ENCODE peak calls at places on chromosome 21, in six cellular contexts. One of them, this sample, is unnamed.

GRCh38 chr21:42759594-42759927 is 106.1 kb downstream of the PDE9A start:
- DNase-seq in HepG2: no peak
- DNase-seq in K562: no peak
- DNase-seq in H1: no peak
- DNase-seq in SK-N-SH: no peak
- DNase-seq in GM12878: no peak
- DNase-seq in this sample: no peak

GRCh38 chr21:33015091-33015490 is 10.6 kb upstream of the OLIG2 start:
- DNase-seq in HepG2: no peak
- DNase-seq in K562: no peak
- DNase-seq in H1: no peak
- DNase-seq in SK-N-SH: no peak
- DNase-seq in GM12878: no peak
- DNase-seq in this sample: no peak

GRCh38 chr21:34844033-34844923 is 175.5 kb downstream of the CLIC6 start:
- DNase-seq in HepG2: no peak
- DNase-seq in K562: no peak
- DNase-seq in H1: no peak
- DNase-seq in SK-N-SH: no peak
- DNase-seq in GM12878: no peak
- DNase-seq in this sample: no peak

GRCh38 chr21:36184561-36184960 is 27.9 kb downstream of the DOP1B start:
- DNase-seq in HepG2: no peak
- DNase-seq in K562: no peak
- DNase-seq in H1: no peak
- DNase-seq in SK-N-SH: no peak
- DNase-seq in GM12878: no peak
- DNase-seq in this sample: no peak

GRCh38 chr21:35046223-35046690 is 2.8 kb downstream of the RUNX1 start:
- DNase-seq in HepG2: no peak
- DNase-seq in K562: no peak
- DNase-seq in H1: no peak
- DNase-seq in SK-N-SH: no peak
- DNase-seq in GM12878: no peak
- DNase-seq in this sample: no peak

GRCh38 chr21:40840441-40840840 is 6.5 kb downstream of the DSCAM start:
- DNase-seq in HepG2: no peak
- DNase-seq in K562: no peak
- DNase-seq in H1: no peak
- DNase-seq in SK-N-SH: no peak
- DNase-seq in GM12878: no peak
- DNase-seq in this sample: no peak

GRCh38 chr21:38853421-38853919 is 47.7 kb downstream of the ETS2 start:
- DNase-seq in HepG2: peak
- DNase-seq in K562: no peak
- DNase-seq in H1: no peak
- DNase-seq in SK-N-SH: no peak
- DNase-seq in GM12878: no peak
- DNase-seq in this sample: peak

GRCh38 chr21:42757422-42757821 is 104.0 kb downstream of the PDE9A start:
- DNase-seq in HepG2: no peak
- DNase-seq in K562: no peak
- DNase-seq in H1: no peak
- DNase-seq in SK-N-SH: no peak
- DNase-seq in GM12878: no peak
- DNase-seq in this sample: no peak

GRCh38 chr21:37232274-37233018 is 34.7 kb downstream of the VPS26C start:
- DNase-seq in HepG2: no peak
- DNase-seq in K562: no peak
- DNase-seq in H1: no peak
- DNase-seq in SK-N-SH: no peak
- DNase-seq in GM12878: no peak
- DNase-seq in this sample: no peak
- TF ChIP-seq RFX5 in HepG2: no peak
- TF ChIP-seq RFX5 in K562: no peak
- TF ChIP-seq RFX5 in H1: no peak
- TF ChIP-seq RFX5 in SK-N-SH: no peak
- TF ChIP-seq RFX5 in GM12878: no peak
- TF ChIP-seq RFX5 in this sample: no peak

DNA sequence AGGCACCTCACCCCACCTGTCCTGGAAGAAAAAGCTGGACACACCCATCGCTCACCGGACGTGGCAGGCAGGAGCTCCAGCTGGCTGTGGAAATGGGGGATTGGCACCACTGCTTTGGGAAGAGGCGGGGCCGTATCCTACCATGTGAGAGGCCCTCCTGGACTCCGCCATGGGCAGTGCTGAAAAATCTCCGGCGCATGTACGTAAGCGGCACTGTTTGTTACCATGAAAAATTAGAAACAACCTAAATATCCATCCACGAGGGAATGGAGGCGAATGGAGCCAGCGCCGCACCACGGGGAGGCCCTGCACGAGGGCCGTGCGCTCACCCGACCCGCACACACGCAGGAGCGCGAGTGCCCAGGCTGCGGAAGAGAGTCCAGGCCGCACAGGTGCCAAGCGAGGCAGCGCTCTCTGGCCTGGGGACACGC is 3.1 kb downstream of the KRTAP10-8 start:
- DNase-seq in HepG2: no peak
- DNase-seq in K562: no peak
- DNase-seq in H1: no peak
- DNase-seq in SK-N-SH: no peak
- DNase-seq in GM12878: no peak
- DNase-seq in this sample: no peak
- TF ChIP-seq MAX in HepG2: no peak
- TF ChIP-seq MAX in K562: no peak
- TF ChIP-seq MAX in H1: no peak
- TF ChIP-seq MAX in SK-N-SH: no peak
- TF ChIP-seq MAX in GM12878: no peak
- TF ChIP-seq MAX in this sample: no peak

GRCh38 chr21:44969965-44970755 is 30.3 kb downstream of the SLX9 start:
- DNase-seq in HepG2: no peak
- DNase-seq in K562: no peak
- DNase-seq in H1: no peak
- DNase-seq in SK-N-SH: no peak
- DNase-seq in GM12878: no peak
- DNase-seq in this sample: no peak
- TF ChIP-seq RFX5 in HepG2: no peak
- TF ChIP-seq RFX5 in K562: no peak
- TF ChIP-seq RFX5 in H1: no peak
- TF ChIP-seq RFX5 in SK-N-SH: no peak
- TF ChIP-seq RFX5 in GM12878: no peak
- TF ChIP-seq RFX5 in this sample: no peak

GRCh38 chr21:45305831-45306230 is 18.1 kb upstream of the POFUT2 start:
- DNase-seq in HepG2: no peak
- DNase-seq in K562: no peak
- DNase-seq in H1: no peak
- DNase-seq in SK-N-SH: no peak
- DNase-seq in GM12878: no peak
- DNase-seq in this sample: no peak
- TF ChIP-seq MAX in HepG2: no peak
- TF ChIP-seq MAX in K562: no peak
- TF ChIP-seq MAX in H1: no peak
- TF ChIP-seq MAX in SK-N-SH: no peak
- TF ChIP-seq MAX in GM12878: no peak
- TF ChIP-seq MAX in this sample: no peak

This sample was measured in A549.